ENCODE peak calls at places on chromosomes 2 and 18, in four cellular contexts. V is Peyer's patch, W is K562, S is uterus. L is an unnamed sample.

GRCh38 chr18:11149441-11150270 is at the start of gene PIEZO2:
- DNase-seq in W (peak), V (peak), S (no peak), L (no peak)

GRCh38 chr2:220789961-220790360 is 782.1 kb downstream of the EPHA4 start:
- DNase-seq in S (no peak), W (no peak), V (no peak), L (no peak)

GRCh38 chr2:72149556-72150156 is 2.0 kb upstream of the CYP26B1 start:
- DNase-seq in S (no peak), V (peak), W (no peak), L (peak)

GRCh38 chr18:1075310-1075709 is 170.6 kb downstream of the ADCYAP1 start:
- DNase-seq in S (no peak), W (no peak), V (no peak), L (no peak)

GRCh38 chr2:207446653-207447052 is 83.1 kb upstream of the CREB1 start:
- DNase-seq in S (no peak), V (no peak), W (no peak), L (no peak)

GRCh38 chr2:72109291-72109690 is 38.4 kb downstream of the CYP26B1 start:
- DNase-seq in V (no peak), W (no peak), S (no peak), L (no peak)

GRCh38 chr18:40355701-40356100 is 1599.3 kb upstream of the PIK3C3 start:
- DNase-seq in W (no peak), V (no peak), S (no peak), L (no peak)

GRCh38 chr18:75141166-75141565 is 67.8 kb downstream of the PTGR3 start:
- DNase-seq in S (no peak), W (no peak), V (no peak), L (no peak)

GRCh38 chr18:46407471-46408166 is 249.4 kb downstream of the LOXHD1 start:
- DNase-seq in W (no peak), S (no peak), V (no peak), L (no peak)

GRCh38 chr2:65278450-65279030 is 50.9 kb downstream of the ACTR2 start:
- DNase-seq in V (no peak), S (no peak), W (peak), L (no peak)

GRCh38 chr2:235924675-235925063 is 243.5 kb downstream of the GBX2 start:
- DNase-seq in V (no peak), W (no peak), S (no peak), L (no peak)

GRCh38 chr2:239695106-239695727 is 294.4 kb upstream of the HDAC4 start:
- DNase-seq in S (no peak), V (no peak), W (no peak), L (no peak)

GRCh38 chr2:205769494-205769848 is 87.2 kb downstream of the NRP2 start:
- DNase-seq in V (no peak), W (no peak), S (no peak), L (no peak)

GRCh38 chr2:234953116-234954031 is 1.6 kb downstream of the SH3BP4 start:
- DNase-seq in W (no peak), V (no peak), S (no peak), L (peak)

GRCh38 chr2:101442042-101442666 is 32.8 kb downstream of the RFX8 start:
- DNase-seq in S (no peak), V (no peak), W (no peak), L (no peak)

GRCh38 chr2:27306657-27307544 is 1.3 kb downstream of the UCN start:
- DNase-seq in W (no peak), S (no peak), V (no peak), L (no peak)

GRCh38 chr18:76256897-76257500 is 238.0 kb downstream of the ZNF516 start:
- DNase-seq in S (peak), W (peak), V (no peak), L (no peak)

GRCh38 chr18:8996771-8997432 is 105.6 kb upstream of the NDUFV2 start:
- DNase-seq in S (no peak), W (no peak), V (no peak), L (no peak)
- H3K27ac ChIP-seq in S (no peak), W (peak), V (no peak), L (peak)

DNA sequence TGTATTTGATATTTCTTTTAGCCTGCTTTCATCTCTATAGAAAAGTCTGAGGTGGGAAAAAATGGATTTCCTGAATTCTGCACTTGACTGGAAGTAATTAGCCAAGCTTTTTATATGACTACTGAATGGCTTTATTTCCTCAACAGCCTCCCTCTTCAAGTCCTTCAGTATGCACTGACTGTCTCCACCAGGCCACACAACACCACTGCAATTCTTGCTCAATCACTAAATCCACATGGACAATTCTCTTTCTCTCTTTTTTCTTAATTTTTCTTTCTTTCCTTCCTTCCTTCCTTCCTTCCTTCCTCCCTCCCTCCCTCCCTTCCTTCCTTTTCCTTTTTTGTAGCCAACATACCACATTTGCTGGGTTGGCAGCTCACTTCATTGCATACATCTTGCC is 104.4 kb downstream of the SS18 start:
- DNase-seq in V (no peak), S (no peak), W (no peak), L (no peak)
- TF ChIP-seq CTCF in V (no peak), S (no peak), W (no peak), L (no peak)

DNA sequence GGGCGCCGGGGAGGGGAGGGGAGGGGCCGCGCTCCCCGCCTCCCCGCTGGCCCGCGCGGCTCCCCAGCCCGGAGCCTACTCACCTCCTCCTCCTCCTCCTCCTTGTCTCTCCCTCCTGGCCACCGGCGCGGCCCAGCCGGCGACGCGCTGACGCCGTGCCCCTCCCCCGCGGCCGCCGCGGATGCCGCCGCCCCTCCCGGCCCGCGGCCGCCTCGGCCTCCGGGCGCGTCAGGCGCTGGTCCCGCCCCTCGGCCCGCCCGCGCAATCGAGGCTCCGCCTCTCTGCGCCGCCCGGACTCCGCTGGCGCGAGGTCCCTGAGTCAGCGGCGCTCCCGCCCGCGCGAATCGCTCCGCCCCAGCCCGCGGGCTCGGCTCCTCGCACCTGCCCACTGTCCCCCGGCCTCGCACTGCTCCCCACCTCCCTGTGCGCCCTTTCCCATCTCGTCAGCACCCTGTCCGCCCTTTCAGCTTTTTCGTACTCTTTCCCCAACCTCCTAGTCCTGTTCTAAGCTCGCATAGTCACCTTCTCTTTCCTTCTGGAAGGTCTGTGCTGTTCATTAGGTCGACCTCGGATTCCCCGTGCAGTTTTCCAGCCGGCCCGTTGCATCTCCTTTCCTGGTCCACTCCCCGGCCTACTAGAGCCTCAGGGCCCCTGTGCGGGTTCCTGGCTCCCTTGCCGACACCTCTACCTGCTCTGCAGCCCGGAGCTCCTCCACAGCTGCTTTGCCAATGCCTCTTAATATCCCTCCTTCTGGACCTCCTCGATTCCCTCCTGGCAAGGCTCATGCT is 187.4 kb downstream of the ZEB2 start:
- DNase-seq in V (peak), S (peak), W (peak), L (peak)
- TF ChIP-seq POLR2A in V (peak), S (peak), W (peak), L (no peak)

DNA sequence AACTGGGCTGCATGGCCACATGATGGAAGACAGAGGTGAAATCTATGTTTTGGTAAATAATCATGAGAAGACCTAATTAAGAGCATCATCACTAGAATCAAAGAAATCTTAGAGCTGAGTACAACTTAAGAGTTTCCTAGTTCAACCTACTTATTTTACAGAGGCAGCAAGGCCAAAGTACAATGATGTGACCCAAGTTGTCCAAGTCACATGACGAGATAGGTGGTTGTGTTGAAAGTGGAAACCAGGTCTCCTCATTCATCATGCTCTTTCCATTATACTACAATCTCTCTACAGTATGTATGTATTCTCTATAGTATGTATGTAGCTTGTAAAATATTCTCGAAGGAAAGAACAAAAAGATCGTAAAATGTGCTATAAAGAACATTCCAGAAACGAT is 894.9 kb upstream of the FSHR start:
- DNase-seq in S (no peak), W (no peak), V (no peak), L (no peak)
- H3K27ac ChIP-seq in S (no peak), W (no peak), V (no peak), L (no peak)

DNA sequence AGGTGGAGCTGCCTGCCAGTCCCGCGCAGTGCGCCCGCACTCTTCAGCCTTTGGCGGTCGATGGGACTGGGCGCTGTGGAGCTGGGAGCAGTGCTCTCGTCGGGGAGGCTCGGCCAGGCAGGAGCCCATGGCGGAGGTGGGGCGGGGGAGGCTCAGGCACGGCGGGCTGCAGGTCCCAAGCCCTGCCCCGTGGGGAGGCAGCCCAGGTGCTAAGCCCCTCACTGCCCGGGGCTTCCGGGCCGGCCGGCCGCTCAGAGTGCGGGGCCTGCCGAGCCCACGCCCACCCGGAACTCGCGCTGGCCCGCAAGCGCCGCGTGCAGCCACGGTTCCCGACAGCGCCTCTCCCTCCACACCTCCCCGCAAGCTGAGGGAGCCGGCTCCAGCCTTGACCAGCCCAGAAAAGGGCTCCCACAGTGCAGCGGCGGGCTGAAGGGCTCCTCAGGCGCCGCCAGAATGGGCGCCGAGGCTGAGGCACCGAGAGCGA is 316.4 kb downstream of the RND3 start:
- DNase-seq in W (no peak), S (no peak), V (no peak), L (no peak)
- TF ChIP-seq CTCF in W (no peak), S (no peak), V (no peak), L (no peak)

DNA sequence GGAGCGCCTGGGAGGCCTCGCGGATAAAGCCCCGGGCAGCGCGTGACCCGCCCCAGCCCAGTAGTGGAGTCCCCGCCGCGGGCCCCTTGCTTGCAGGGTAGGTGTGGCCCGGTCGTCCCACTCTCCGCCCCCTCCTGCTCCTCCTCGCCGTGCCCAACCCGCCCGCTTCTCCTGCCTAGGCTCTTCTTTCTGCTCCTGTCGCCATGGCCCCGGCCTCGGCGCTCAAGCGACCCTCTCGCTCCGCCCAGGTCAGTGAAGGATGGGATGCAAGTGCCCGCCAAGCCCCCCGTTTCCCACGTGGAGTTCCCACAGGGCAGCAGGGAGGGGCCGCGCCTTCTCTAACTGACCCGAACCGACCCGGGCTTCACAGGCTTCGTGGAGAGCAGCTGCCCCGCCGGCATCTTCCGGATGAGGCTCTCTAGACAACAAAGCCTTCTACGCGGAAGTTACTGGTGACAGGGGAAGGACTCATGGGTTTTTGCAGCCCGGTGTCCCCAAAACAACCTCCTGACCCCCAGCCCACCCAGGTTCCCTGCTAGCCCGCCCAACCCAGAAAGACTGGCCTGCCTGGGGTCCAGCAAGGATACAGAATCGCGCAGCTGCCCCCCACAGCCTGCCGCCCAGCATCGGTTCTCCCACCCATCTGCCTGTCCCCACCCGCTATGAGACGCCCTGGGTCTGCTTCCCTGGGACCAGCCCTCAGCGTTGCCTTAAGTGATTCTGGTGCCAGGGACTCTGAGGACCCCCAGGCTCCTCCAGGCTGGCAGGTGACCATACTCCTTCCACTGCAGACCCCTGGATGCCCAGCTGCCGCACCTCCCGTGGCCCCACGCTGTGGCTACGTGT is 32.9 kb downstream of the TTC32 start:
- DNase-seq in S (no peak), W (peak), V (peak), L (no peak)
- TF ChIP-seq POLR2A in S (no peak), W (no peak), V (no peak), L (no peak)

DNA sequence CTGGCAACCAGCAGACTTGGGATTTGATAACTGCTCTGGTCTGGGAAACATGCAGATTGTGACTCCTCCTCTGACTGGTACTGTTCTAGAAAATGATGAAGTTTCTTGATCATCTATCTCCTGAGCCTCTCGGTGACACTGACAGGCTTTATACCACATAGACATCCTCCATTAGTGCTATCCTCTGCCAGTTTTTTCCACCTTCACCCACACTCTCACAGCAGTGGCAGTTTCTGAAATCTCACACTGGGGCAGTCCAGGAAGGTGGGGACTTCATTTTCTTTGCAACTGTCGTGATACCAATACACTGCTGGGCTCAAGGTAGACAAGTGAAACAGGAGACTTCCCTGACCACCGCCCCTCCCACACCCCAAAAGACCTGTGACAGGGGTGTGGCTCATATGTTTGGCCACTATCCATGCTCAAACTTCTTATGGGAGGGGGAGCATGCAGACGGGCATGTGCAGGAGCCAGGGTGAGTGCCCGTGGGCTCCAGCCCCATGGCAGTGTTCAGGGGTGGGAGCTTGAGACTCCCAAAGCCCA is 66.3 kb upstream of the RMDN2 start:
- DNase-seq in S (no peak), W (no peak), V (no peak), L (no peak)
- H3K27ac ChIP-seq in S (peak), W (no peak), V (peak), L (peak)

GRCh38 chr2:160156084-160156483 is 44.0 kb downstream of the ITGB6 start:
- DNase-seq in W (no peak), S (no peak), V (no peak), L (no peak)
- TF ChIP-seq CTCF in W (no peak), S (no peak), V (peak), L (no peak)

GRCh38 chr2:119430023-119430498 is 1.6 kb upstream of the TMEM37 start:
- DNase-seq in V (no peak), W (no peak), S (no peak), L (no peak)

GRCh38 chr2:119431976-119432881 is 575 bp downstream of the TMEM37 start:
- DNase-seq in V (peak), S (no peak), W (peak), L (no peak)

GRCh38 chr2:119432882-119433522 is 1.3 kb downstream of the TMEM37 start:
- DNase-seq in W (no peak), S (no peak), V (peak), L (no peak)

GRCh38 chr2:119429225-119430000 is 2.2 kb upstream of the TMEM37 start:
- DNase-seq in S (no peak), V (no peak), W (peak), L (no peak)

DNA sequence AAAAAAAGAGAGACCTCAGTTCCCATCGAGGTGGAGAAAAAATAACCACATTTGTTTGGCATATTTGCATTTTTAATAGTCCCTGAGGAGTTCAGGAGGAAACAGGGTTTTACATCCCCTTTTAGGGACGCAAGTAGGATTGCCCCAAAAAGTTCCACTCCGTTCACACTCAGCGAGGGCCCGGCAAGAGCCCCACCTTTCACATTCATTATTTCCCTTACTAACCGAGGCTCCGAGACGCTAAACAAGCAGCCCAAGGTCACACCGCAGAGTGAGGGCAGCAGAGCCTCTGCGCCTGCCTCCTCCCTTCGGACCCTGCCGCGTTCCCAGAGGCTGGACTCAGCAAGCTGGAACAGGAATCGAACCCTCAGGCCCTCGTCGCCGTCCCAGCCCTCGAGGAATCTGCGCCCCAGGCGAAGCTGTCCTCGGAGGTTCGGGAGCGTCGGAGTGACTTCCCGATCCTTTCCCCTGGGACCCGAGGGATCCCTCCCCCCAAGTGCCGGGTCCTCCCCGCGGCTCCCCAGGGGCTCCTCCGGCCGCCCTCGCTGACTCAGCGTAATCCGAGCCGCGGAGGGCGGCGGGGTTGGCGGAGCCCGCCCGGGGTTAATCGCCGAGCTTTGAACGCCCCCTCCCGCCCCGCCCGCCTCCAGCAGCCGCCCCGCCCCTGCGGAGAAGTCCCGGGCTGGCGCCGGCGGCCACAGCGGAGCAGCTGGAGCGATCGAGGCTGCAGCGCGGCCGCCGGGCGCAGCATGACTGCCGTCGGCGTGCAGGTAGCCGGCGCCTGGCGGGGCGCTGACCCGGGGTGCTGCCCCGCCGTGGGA is at the start of gene TMEM37:
- DNase-seq in S (peak), W (peak), V (peak), L (no peak)
- TF ChIP-seq POLR2A in S (peak), W (peak), V (peak), L (no peak)

GRCh38 chr2:69081001-69081400 is 68.0 kb downstream of the ANTXR1 start:
- DNase-seq in S (no peak), V (no peak), W (no peak), L (no peak)

GRCh38 chr2:69083126-69083733 is 70.3 kb downstream of the ANTXR1 start:
- DNase-seq in W (no peak), S (no peak), V (no peak), L (no peak)

GRCh38 chr2:69084492-69084891 is 71.5 kb downstream of the ANTXR1 start:
- DNase-seq in S (no peak), W (no peak), V (no peak), L (no peak)

GRCh38 chr2:69082430-69082997 is 69.5 kb downstream of the ANTXR1 start:
- DNase-seq in S (peak), W (no peak), V (no peak), L (no peak)

GRCh38 chr2:69081757-69082156 is 68.8 kb downstream of the ANTXR1 start:
- DNase-seq in W (no peak), V (no peak), S (no peak), L (no peak)
- H3K27ac ChIP-seq in W (no peak), V (peak), S (no peak), L (no peak)

L was measured in breast epithelium.